ENCODE peak calls at places on chromosomes 1 and 21, in four cellular contexts. M, B, J and Z are unnamed samples.
A peak's percentile ranks its signal among the peaks of the same experiment; 100 is the strongest.

GRCh38 chr1:61273167-61273705 is 190.9 kb downstream of the NFIA start:
- DNase-seq in M (no peak), B (no peak), J (no peak), Z (no peak)

GRCh38 chr1:10767282-10767681 is 29.2 kb downstream of the CASZ1 start:
- DNase-seq in M (no peak), B (no peak), J (no peak), Z (no peak)

GRCh38 chr1:99768525-99769382 is 2.3 kb upstream of the FRRS1 start:
- DNase-seq in M (no peak), B (no peak), J (no peak), Z (no peak)

GRCh38 chr1:40362699-40363098 is 10.8 kb upstream of the SMAP2 start:
- DNase-seq in M (no peak), B (no peak), J (no peak), Z (no peak)

GRCh38 chr1:109740615-109741373 is at the start of gene GSTM3:
- DNase-seq in M (no peak), B (no peak), J (no peak), Z (no peak)

GRCh38 chr1:25520446-25521061 is 22.9 kb upstream of the LDLRAP1 start:
- DNase-seq in M (peak; percentile 29), B (no peak), J (peak; percentile 66), Z (peak; percentile 56)

GRCh38 chr1:54069792-54070548 is 16.6 kb downstream of the TCEANC2 start:
- DNase-seq in M (no peak), B (no peak), J (peak; percentile 48), Z (peak; percentile 27)

GRCh38 chr1:203286161-203286984 is 18.9 kb upstream of the BTG2 start:
- DNase-seq in M (peak; percentile 59), B (peak; percentile 58), J (no peak), Z (no peak)

GRCh38 chr21:38228115-38228514 is 28.7 kb upstream of the KCNJ15 start:
- DNase-seq in M (no peak), B (no peak), J (no peak), Z (no peak)

GRCh38 chr1:34825455-34826081 is 32.8 kb downstream of the GJA4 start:
- DNase-seq in M (no peak), B (no peak), J (no peak), Z (no peak)

GRCh38 chr1:207302618-207303408 is 18.7 kb upstream of the CD55 start:
- DNase-seq in M (no peak), B (no peak), J (no peak), Z (no peak)

GRCh38 chr1:205449750-205450443 is 5.9 kb downstream of the BLACAT1 start:
- DNase-seq in M (no peak), B (no peak), J (no peak), Z (peak; percentile 19)

GRCh38 chr1:204975568-204976235 is 67.3 kb upstream of the CNTN2 start:
- DNase-seq in M (peak; percentile 22), B (no peak), J (peak; percentile 41), Z (peak; percentile 40)

GRCh38 chr1:238624786-238625185 is 734.1 kb upstream of the ZP4 start:
- DNase-seq in M (no peak), B (no peak), J (no peak), Z (no peak)

GRCh38 chr1:42135426-42135825 is 17.8 kb upstream of the GUCA2B start:
- DNase-seq in M (no peak), B (no peak), J (no peak), Z (no peak)

GRCh38 chr1:2786329-2787162 is 14.9 kb downstream of the TTC34 start:
- DNase-seq in M (no peak), B (peak; percentile 51), J (peak; percentile 59), Z (peak; percentile 73)

GRCh38 chr1:244050835-244051444 is at the start of gene ZBTB18:
- DNase-seq in M (peak; percentile 36), B (no peak), J (peak; percentile 32), Z (peak; percentile 38)

GRCh38 chr1:217076902-217077301 is 353.7 kb upstream of the ESRRG start:
- DNase-seq in M (no peak), B (no peak), J (no peak), Z (no peak)

GRCh38 chr1:84268346-84268745 is 33.2 kb upstream of the SAMD13 start:
- DNase-seq in M (no peak), B (no peak), J (no peak), Z (no peak)

GRCh38 chr1:213829806-213830205 is 158.0 kb upstream of the PROX1 start:
- DNase-seq in M (no peak), B (no peak), J (no peak), Z (no peak)

GRCh38 chr1:158188618-158189017 is 7.9 kb downstream of the CD1D start:
- DNase-seq in M (no peak), B (no peak), J (no peak), Z (no peak)

GRCh38 chr1:59266180-59266926 is 30.5 kb upstream of the FGGY start:
- DNase-seq in M (no peak), B (no peak), J (no peak), Z (no peak)

GRCh38 chr1:228228601-228229074 is 20.8 kb downstream of the OBSCN start:
- DNase-seq in M (no peak), B (no peak), J (no peak), Z (no peak)

GRCh38 chr1:245604979-245605378 is 450.2 kb downstream of the KIF26B start:
- DNase-seq in M (no peak), B (no peak), J (no peak), Z (no peak)

GRCh38 chr21:43271452-43272020 is 102.7 kb downstream of the CRYAA start:
- DNase-seq in M (no peak), B (no peak), J (no peak), Z (no peak)

GRCh38 chr1:175024773-175025172 is 1.5 kb upstream of the MRPS14 start:
- DNase-seq in M (no peak), B (no peak), J (no peak), Z (no peak)

GRCh38 chr1:44316231-44316759 is 38.8 kb downstream of the ERI3 start:
- DNase-seq in M (no peak), B (no peak), J (no peak), Z (no peak)

GRCh38 chr1:79497193-79497773 is 490.8 kb upstream of the ADGRL4 start:
- DNase-seq in M (no peak), B (no peak), J (no peak), Z (no peak)

GRCh38 chr1:114040273-114041043 is 61.2 kb downstream of the OLFML3 start:
- DNase-seq in M (peak; percentile 1), B (no peak), J (no peak), Z (no peak)

GRCh38 chr21:29190920-29191319 is 60.5 kb downstream of the MAP3K7CL start:
- DNase-seq in M (no peak), B (no peak), J (no peak), Z (no peak)

GRCh38 chr21:36064085-36064460 is 3.7 kb upstream of the SETD4 start:
- DNase-seq in M (no peak), B (no peak), J (no peak), Z (no peak)

GRCh38 chr1:209086486-209087192 is 496.9 kb upstream of the CAMK1G start:
- DNase-seq in M (no peak), B (no peak), J (no peak), Z (no peak)

GRCh38 chr1:241323510-241323909 is 33.5 kb downstream of the RGS7 start:
- DNase-seq in M (no peak), B (no peak), J (no peak), Z (no peak)

GRCh38 chr1:116373451-116374339 is 651 bp downstream of the ATP1A1 start:
- DNase-seq in M (peak; percentile 66), B (peak; percentile 66), J (peak; percentile 57), Z (peak; percentile 47)

GRCh38 chr1:193104496-193104905 is 713 bp downstream of the GLRX2 start:
- DNase-seq in M (peak; percentile 20), B (peak; percentile 53), J (peak; percentile 27), Z (peak; percentile 43)

GRCh38 chr1:200512191-200512590 is 102.4 kb upstream of the ZNF281 start:
- DNase-seq in M (no peak), B (no peak), J (no peak), Z (no peak)

GRCh38 chr1:219143735-219144134 is 29.9 kb upstream of the LYPLAL1 start:
- DNase-seq in M (no peak), B (no peak), J (no peak), Z (no peak)

GRCh38 chr1:81699234-81699633 is 101.5 kb upstream of the ADGRL2 start:
- DNase-seq in M (no peak), B (no peak), J (no peak), Z (no peak)

GRCh38 chr1:27119270-27119618 is 35.7 kb downstream of the SLC9A1 start:
- DNase-seq in M (no peak), B (no peak), J (no peak), Z (no peak)